ENCODE peak calls at places on chromosomes 12 and 14, in five cellular contexts. One of them, this sample, is unnamed.

GRCh38 chr12:6715130-6715529 is 8.7 kb upstream of the COPS7A start:
- DNase-seq in ELR: no peak
- DNase-seq in HT1080: no peak
- DNase-seq in naive thymus-derived CD8-positive, alpha-beta T cell: no peak
- DNase-seq in stimulated activated CD4-positive, alpha-beta T cell treated with anti-CD3 and anti-CD28 coated beads, Interleukin-15, amount 100 ng/mL, for 1 hour: no peak
- DNase-seq in this sample: no peak

GRCh38 chr12:18794000-18794399 is 56.1 kb downstream of the CAPZA3 start:
- DNase-seq in ELR: peak
- DNase-seq in HT1080: no peak
- DNase-seq in naive thymus-derived CD8-positive, alpha-beta T cell: no peak
- DNase-seq in stimulated activated CD4-positive, alpha-beta T cell treated with anti-CD3 and anti-CD28 coated beads, Interleukin-15, amount 100 ng/mL, for 1 hour: no peak
- DNase-seq in this sample: peak

GRCh38 chr12:52531563-52532300 is 11.5 kb upstream of the KRT5 start:
- DNase-seq in ELR: no peak
- DNase-seq in HT1080: no peak
- DNase-seq in naive thymus-derived CD8-positive, alpha-beta T cell: no peak
- DNase-seq in stimulated activated CD4-positive, alpha-beta T cell treated with anti-CD3 and anti-CD28 coated beads, Interleukin-15, amount 100 ng/mL, for 1 hour: no peak
- DNase-seq in this sample: no peak

GRCh38 chr14:70130498-70130897 is 58.3 kb downstream of the SLC8A3 start:
- DNase-seq in ELR: no peak
- DNase-seq in HT1080: no peak
- DNase-seq in naive thymus-derived CD8-positive, alpha-beta T cell: no peak
- DNase-seq in stimulated activated CD4-positive, alpha-beta T cell treated with anti-CD3 and anti-CD28 coated beads, Interleukin-15, amount 100 ng/mL, for 1 hour: no peak
- DNase-seq in this sample: no peak

GRCh38 chr12:66154776-66155175 is 15.0 kb downstream of the TMBIM4 start:
- DNase-seq in ELR: peak
- DNase-seq in HT1080: no peak
- DNase-seq in naive thymus-derived CD8-positive, alpha-beta T cell: no peak
- DNase-seq in stimulated activated CD4-positive, alpha-beta T cell treated with anti-CD3 and anti-CD28 coated beads, Interleukin-15, amount 100 ng/mL, for 1 hour: no peak
- DNase-seq in this sample: peak

GRCh38 chr12:124140889-124141550 is 153.9 kb upstream of the RFLNA start:
- DNase-seq in ELR: no peak
- DNase-seq in HT1080: no peak
- DNase-seq in naive thymus-derived CD8-positive, alpha-beta T cell: no peak
- DNase-seq in stimulated activated CD4-positive, alpha-beta T cell treated with anti-CD3 and anti-CD28 coated beads, Interleukin-15, amount 100 ng/mL, for 1 hour: no peak
- DNase-seq in this sample: no peak

GRCh38 chr14:104341532-104342434 is 203.4 kb downstream of the KIF26A start:
- DNase-seq in ELR: peak
- DNase-seq in HT1080: peak
- DNase-seq in naive thymus-derived CD8-positive, alpha-beta T cell: no peak
- DNase-seq in stimulated activated CD4-positive, alpha-beta T cell treated with anti-CD3 and anti-CD28 coated beads, Interleukin-15, amount 100 ng/mL, for 1 hour: no peak
- DNase-seq in this sample: no peak

GRCh38 chr12:42003031-42003430 is 141.6 kb downstream of the GXYLT1 start:
- DNase-seq in ELR: no peak
- DNase-seq in HT1080: no peak
- DNase-seq in naive thymus-derived CD8-positive, alpha-beta T cell: no peak
- DNase-seq in stimulated activated CD4-positive, alpha-beta T cell treated with anti-CD3 and anti-CD28 coated beads, Interleukin-15, amount 100 ng/mL, for 1 hour: no peak
- DNase-seq in this sample: no peak